ENCODE peak calls at places on chromosome 5, in ten cellular contexts. I is AG09319; S is ACHN; R is HFF-Myc; A is stimulated activated CD8-positive, alpha-beta memory T cell treated with anti-CD3 and anti-CD28 coated beads, Interleukin-7, amount 100 ng/mL, for 4 hours; P is AG04450; V is left cardiac atrium; C is NCI-H774; W is GOT3; O is EL. H is an unnamed sample.

GRCh38 chr5:145947581-145947980 is 11.2 kb downstream of the SH3RF2 start:
- DNase-seq in I (no peak), S (no peak), R (no peak), A (no peak), P (no peak), V (no peak), C (no peak), W (no peak), O (no peak), H (no peak)

GRCh38 chr5:74067748-74068541 is 441.9 kb downstream of the ARHGEF28 start:
- DNase-seq in I (no peak), S (no peak), R (no peak), A (no peak), P (no peak), V (no peak), C (no peak), W (no peak), O (peak), H (no peak)

GRCh38 chr5:172793577-172794488 is 22.8 kb upstream of the DUSP1 start:
- DNase-seq in I (no peak), S (no peak), R (no peak), A (no peak), P (no peak), V (peak), C (no peak), W (no peak), O (peak), H (no peak)

GRCh38 chr5:82334856-82335255 is 56.7 kb upstream of the RPS23 start:
- DNase-seq in I (peak), S (no peak), R (no peak), A (no peak), P (peak), V (no peak), C (no peak), W (no peak), O (peak), H (no peak)

GRCh38 chr5:158354958-158355357 is 496.0 kb upstream of the CLINT1 start:
- DNase-seq in I (no peak), S (no peak), R (no peak), A (no peak), P (no peak), V (no peak), C (no peak), W (no peak), O (no peak), H (no peak)

GRCh38 chr5:16791036-16791705 is 144.9 kb downstream of the MYO10 start:
- DNase-seq in I (no peak), S (peak), R (peak), A (no peak), P (no peak), V (no peak), C (peak), W (no peak), O (peak), H (peak)

GRCh38 chr5:168227001-168227400 is 64.4 kb upstream of the WWC1 start:
- DNase-seq in I (no peak), S (no peak), R (no peak), A (no peak), P (no peak), V (peak), C (no peak), W (no peak), O (no peak), H (no peak)

GRCh38 chr5:175714686-175715085 is 56.8 kb downstream of the HRH2 start:
- DNase-seq in I (no peak), S (no peak), R (no peak), A (no peak), P (no peak), V (no peak), C (no peak), W (no peak), O (no peak), H (no peak)

GRCh38 chr5:79229357-79230174 is 6.4 kb upstream of the JMY start:
- DNase-seq in I (peak), S (no peak), R (peak), A (no peak), P (peak), V (no peak), C (no peak), W (no peak), O (peak), H (peak)

GRCh38 chr5:175517824-175518450 is 39.6 kb downstream of the SFXN1 start:
- DNase-seq in I (no peak), S (peak), R (peak), A (peak), P (peak), V (no peak), C (no peak), W (no peak), O (peak), H (no peak)

GRCh38 chr5:41649659-41650058 is 139.3 kb upstream of the PLCXD3 start:
- DNase-seq in I (no peak), S (no peak), R (no peak), A (no peak), P (peak), V (no peak), C (no peak), W (no peak), O (peak), H (no peak)

GRCh38 chr5:72587909-72588308 is 80.7 kb upstream of the ZNF366 start:
- DNase-seq in I (no peak), S (no peak), R (no peak), A (no peak), P (no peak), V (no peak), C (no peak), W (no peak), O (peak), H (no peak)

GRCh38 chr5:139971202-139971725 is 71.8 kb downstream of the NRG2 start:
- DNase-seq in I (no peak), S (no peak), R (no peak), A (no peak), P (no peak), V (no peak), C (no peak), W (no peak), O (no peak), H (no peak)

GRCh38 chr5:139312075-139312474 is 18.5 kb downstream of the MATR3 start:
- DNase-seq in I (no peak), S (no peak), R (no peak), A (no peak), P (no peak), V (no peak), C (no peak), W (no peak), O (no peak), H (no peak)

GRCh38 chr5:96327728-96328127 is 105.3 kb downstream of the PCSK1 start:
- DNase-seq in I (no peak), S (no peak), R (no peak), A (no peak), P (no peak), V (no peak), C (no peak), W (no peak), O (peak), H (no peak)

GRCh38 chr5:56414056-56414455 is 180.9 kb upstream of the ANKRD55 start:
- DNase-seq in I (peak), S (no peak), R (no peak), A (no peak), P (no peak), V (no peak), C (no peak), W (no peak), O (no peak), H (no peak)

GRCh38 chr5:72633649-72634048 is 126.4 kb upstream of the ZNF366 start:
- DNase-seq in I (no peak), S (no peak), R (peak), A (no peak), P (no peak), V (no peak), C (no peak), W (no peak), O (peak), H (no peak)

GRCh38 chr5:78308689-78309088 is 14.2 kb upstream of the AP3B1 start:
- DNase-seq in I (no peak), S (no peak), R (no peak), A (no peak), P (no peak), V (no peak), C (no peak), W (no peak), O (no peak), H (no peak)

GRCh38 chr5:128111818-128112448 is 28.4 kb downstream of the SLC12A2 start:
- DNase-seq in I (no peak), S (peak), R (no peak), A (no peak), P (peak), V (no peak), C (no peak), W (no peak), O (peak), H (no peak)

GRCh38 chr5:6251579-6252102 is 126.7 kb downstream of the MED10 start:
- DNase-seq in I (no peak), S (no peak), R (no peak), A (no peak), P (no peak), V (no peak), C (no peak), W (no peak), O (no peak), H (no peak)

GRCh38 chr5:174581483-174581882 is 142.9 kb upstream of the MSX2 start:
- DNase-seq in I (no peak), S (peak), R (no peak), A (no peak), P (no peak), V (no peak), C (no peak), W (no peak), O (peak), H (peak)

GRCh38 chr5:67004730-67005350 is 191.8 kb downstream of the CD180 start:
- DNase-seq in I (no peak), S (peak), R (no peak), A (no peak), P (no peak), V (no peak), C (no peak), W (no peak), O (no peak), H (no peak)

GRCh38 chr5:133240425-133241091 is 188.7 kb downstream of the HSPA4 start:
- DNase-seq in I (peak), S (peak), R (peak), A (no peak), P (peak), V (peak), C (no peak), W (peak), O (peak), H (no peak)

GRCh38 chr5:171207256-171207866 is 101.7 kb upstream of the TLX3 start:
- DNase-seq in I (peak), S (peak), R (peak), A (no peak), P (peak), V (no peak), C (no peak), W (no peak), O (peak), H (peak)

GRCh38 chr5:172110921-172111873 is 76.8 kb downstream of the STK10 start:
- DNase-seq in I (no peak), S (no peak), R (no peak), A (peak), P (no peak), V (no peak), C (no peak), W (peak), O (peak), H (no peak)

GRCh38 chr5:142053434-142054253 is 40.8 kb upstream of the GNPDA1 start:
- DNase-seq in I (no peak), S (peak), R (no peak), A (no peak), P (no peak), V (no peak), C (no peak), W (no peak), O (peak), H (no peak)

H was measured in D341Med.